ENCODE peak calls at places on chromosomes 6 and 20, in six cellular contexts. B is suprapubic skin, X is GM12891, C is tibial nerve, S is HCT116, O is H54. R is an unnamed sample.

GRCh38 chr6:36858407-36858981 is 16.1 kb downstream of the PPIL1 start:
- DNase-seq in B (no peak), X (no peak), C (no peak), S (no peak), O (no peak), R (no peak)

GRCh38 chr20:31705598-31706597 is 16.8 kb downstream of the BCL2L1 start:
- DNase-seq in B (no peak), X (no peak), C (no peak), S (no peak), O (no peak), R (no peak)

GRCh38 chr6:19851273-19852089 is 14.3 kb downstream of the ID4 start:
- DNase-seq in B (no peak), X (no peak), C (no peak), S (peak), O (peak), R (no peak)

GRCh38 chr6:136989591-136990578 is 54.9 kb downstream of the IL20RA start:
- DNase-seq in B (peak), X (no peak), C (no peak), S (no peak), O (no peak), R (peak)

GRCh38 chr6:43274127-43274915 is 23.7 kb upstream of the SLC22A7 start:
- DNase-seq in B (no peak), X (no peak), C (no peak), S (no peak), O (no peak), R (no peak)

GRCh38 chr6:97656236-97656635 is 373.2 kb upstream of the MMS22L start:
- DNase-seq in B (no peak), X (no peak), C (no peak), S (no peak), O (no peak), R (no peak)

GRCh38 chr20:44180814-44181213 is 6.2 kb downstream of the JPH2 start:
- DNase-seq in B (no peak), X (no peak), C (no peak), S (no peak), O (no peak), R (no peak)

GRCh38 chr20:43963872-43964791 is 49.5 kb downstream of the TOX2 start:
- DNase-seq in B (no peak), X (no peak), C (no peak), S (no peak), O (no peak), R (no peak)

GRCh38 chr6:107712523-107713213 is 111.4 kb downstream of the SCML4 start:
- DNase-seq in B (no peak), X (no peak), C (no peak), S (no peak), O (no peak), R (no peak)

GRCh38 chr6:5279891-5280338 is 18.6 kb downstream of the FARS2 start:
- DNase-seq in B (no peak), X (no peak), C (no peak), S (no peak), O (no peak), R (no peak)

GRCh38 chr6:53793318-53793975 is 1.4 kb upstream of the LRRC1 start:
- DNase-seq in B (peak), X (no peak), C (no peak), S (peak), O (peak), R (no peak)

GRCh38 chr6:110367001-110367400 is 8.9 kb upstream of the METTL24 start:
- DNase-seq in B (no peak), X (no peak), C (no peak), S (no peak), O (no peak), R (no peak)

GRCh38 chr20:24060851-24061590 is 72.4 kb upstream of the GGTLC1 start:
- DNase-seq in B (no peak), X (no peak), C (no peak), S (no peak), O (no peak), R (peak)

GRCh38 chr6:106069478-106069877 is 16.7 kb upstream of the PRDM1 start:
- DNase-seq in B (no peak), X (no peak), C (no peak), S (no peak), O (no peak), R (peak)

GRCh38 chr6:75213732-75214131 is 7.9 kb upstream of the COL12A1 start:
- DNase-seq in B (no peak), X (no peak), C (no peak), S (no peak), O (no peak), R (no peak)

GRCh38 chr20:4820833-4821518 is 99.3 kb downstream of the PRND start:
- DNase-seq in B (no peak), X (no peak), C (peak), S (no peak), O (peak), R (no peak)

GRCh38 chr20:57471496-57472210 is 53.3 kb downstream of the CTCFL start:
- DNase-seq in B (peak), X (no peak), C (no peak), S (no peak), O (no peak), R (no peak)

GRCh38 chr6:17816921-17817611 is 110.3 kb upstream of the NUP153 start:
- DNase-seq in B (no peak), X (no peak), C (no peak), S (no peak), O (no peak), R (no peak)

GRCh38 chr6:65671922-65672321 is 35.1 kb downstream of the EYS start:
- DNase-seq in B (no peak), X (no peak), C (no peak), S (no peak), O (no peak), R (no peak)

GRCh38 chr6:4759997-4760396 is 16.2 kb upstream of the CDYL start:
- DNase-seq in B (no peak), X (no peak), C (no peak), S (no peak), O (no peak), R (no peak)

GRCh38 chr6:50843842-50844241 is 25.2 kb downstream of the TFAP2B start:
- DNase-seq in B (no peak), X (no peak), C (no peak), S (no peak), O (no peak), R (no peak)

GRCh38 chr20:35085477-35086225 is 7.0 kb downstream of the TRPC4AP start:
- DNase-seq in B (no peak), X (no peak), C (no peak), S (no peak), O (no peak), R (no peak)

GRCh38 chr20:25056601-25057233 is 1.2 kb downstream of the ACSS1 start:
- DNase-seq in B (no peak), X (peak), C (no peak), S (no peak), O (no peak), R (no peak)

GRCh38 chr6:162736933-162737332 is 9.2 kb downstream of the PACRG start:
- DNase-seq in B (no peak), X (no peak), C (no peak), S (no peak), O (no peak), R (no peak)

GRCh38 chr6:71258078-71258866 is 30.3 kb upstream of the OGFRL1 start:
- DNase-seq in B (no peak), X (no peak), C (no peak), S (no peak), O (no peak), R (no peak)

GRCh38 chr6:170271771-170272314 is 19.0 kb downstream of the DLL1 start:
- DNase-seq in B (no peak), X (peak), C (no peak), S (no peak), O (no peak), R (no peak)

GRCh38 chr20:61570796-61571195 is 318.7 kb downstream of the CDH4 start:
- DNase-seq in B (no peak), X (no peak), C (no peak), S (no peak), O (no peak), R (no peak)

GRCh38 chr6:161584051-161584450 is 310.2 kb upstream of the AGPAT4 start:
- DNase-seq in B (no peak), X (no peak), C (no peak), S (no peak), O (no peak), R (no peak)
- TF ChIP-seq POLR2A in B (no peak), X (no peak), C (no peak), S (no peak), O (no peak), R (no peak)

GRCh38 chr20:19013907-19014306 is 198.5 kb upstream of the SLC24A3 start:
- DNase-seq in B (no peak), X (no peak), C (no peak), S (no peak), O (no peak), R (no peak)

GRCh38 chr20:19015890-19016465 is 196.5 kb upstream of the SLC24A3 start:
- DNase-seq in B (no peak), X (no peak), C (no peak), S (no peak), O (no peak), R (no peak)

GRCh38 chr20:19017104-19017690 is 195.2 kb upstream of the SLC24A3 start:
- DNase-seq in B (no peak), X (no peak), C (no peak), S (no peak), O (no peak), R (no peak)

GRCh38 chr20:19012671-19013070 is 199.1 kb downstream of the SCP2D1 start:
- DNase-seq in B (no peak), X (no peak), C (no peak), S (no peak), O (no peak), R (no peak)

DNA sequence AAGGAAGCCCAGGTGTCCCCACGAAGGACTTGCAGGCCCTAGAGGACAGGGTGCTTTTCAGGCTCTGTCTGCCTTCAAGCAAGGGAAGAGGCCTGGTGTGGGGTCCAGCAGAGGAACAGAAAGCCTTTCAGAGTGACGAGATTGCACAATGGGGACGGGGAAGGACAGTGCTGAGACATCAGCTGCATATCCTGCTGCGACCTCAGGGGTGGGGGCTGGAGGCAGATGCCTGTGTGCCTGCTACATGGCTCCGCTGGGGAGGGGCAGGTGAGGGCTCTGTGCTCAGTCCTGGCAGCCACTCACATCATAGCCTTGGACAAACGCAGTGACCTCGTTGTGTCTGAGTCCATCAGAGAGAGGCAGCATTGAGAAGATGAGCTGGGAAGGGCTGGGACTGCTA is 197.1 kb upstream of the SLC24A3 start:
- DNase-seq in B (no peak), X (no peak), C (no peak), S (no peak), O (no peak), R (no peak)
- TF ChIP-seq POLR2A in B (no peak), X (no peak), C (no peak), S (no peak), O (no peak), R (no peak)

DNA sequence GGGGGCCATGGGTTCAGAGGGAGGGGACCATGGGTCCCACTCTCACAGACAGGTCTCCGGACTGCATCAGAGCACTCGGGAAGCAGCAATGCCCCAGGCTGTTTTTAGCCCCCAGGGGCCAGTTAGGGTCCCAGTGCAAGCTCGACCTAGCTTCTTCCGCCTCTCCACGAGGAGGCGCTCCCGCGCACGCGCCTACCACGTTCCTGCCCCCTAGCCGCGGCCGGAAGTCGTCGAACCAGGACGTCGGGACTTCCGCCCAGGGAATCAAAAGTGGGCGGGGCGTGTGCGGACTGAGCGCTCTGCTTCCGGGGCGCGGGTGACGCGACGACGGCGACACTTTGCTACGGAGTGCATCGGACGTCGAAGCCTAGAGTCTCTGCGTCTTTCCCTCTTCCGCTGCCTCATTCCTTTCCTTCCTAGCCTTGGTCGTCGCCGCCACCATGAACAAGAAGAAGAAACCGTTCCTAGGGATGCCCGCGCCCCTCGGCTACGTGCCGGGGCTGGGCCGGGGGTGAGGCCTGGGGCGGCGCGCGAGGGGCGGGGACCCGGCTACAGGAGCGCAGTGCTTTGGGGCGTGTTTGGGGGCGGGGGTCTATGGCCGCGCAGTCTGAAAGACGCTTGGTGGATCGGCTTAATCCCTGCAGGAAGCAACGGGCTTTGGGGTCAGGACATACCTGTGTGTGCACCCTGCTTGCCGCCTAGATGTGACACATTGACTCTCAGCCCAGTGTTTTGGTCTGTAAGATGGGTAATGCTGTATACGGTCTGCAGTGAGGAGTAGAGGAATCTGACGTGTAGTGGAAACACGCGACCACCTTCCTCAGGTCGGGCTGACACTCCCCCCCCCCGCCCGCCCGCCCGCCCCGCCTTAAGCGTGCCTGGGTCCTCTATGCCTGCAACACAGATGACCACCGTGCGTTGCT is at the start of gene PRPF6:
- DNase-seq in B (peak), X (peak), C (peak), S (peak), O (peak), R (peak)
- TF ChIP-seq POLR2A in B (peak), X (peak), C (peak), S (no peak), O (peak), R (no peak)

DNA sequence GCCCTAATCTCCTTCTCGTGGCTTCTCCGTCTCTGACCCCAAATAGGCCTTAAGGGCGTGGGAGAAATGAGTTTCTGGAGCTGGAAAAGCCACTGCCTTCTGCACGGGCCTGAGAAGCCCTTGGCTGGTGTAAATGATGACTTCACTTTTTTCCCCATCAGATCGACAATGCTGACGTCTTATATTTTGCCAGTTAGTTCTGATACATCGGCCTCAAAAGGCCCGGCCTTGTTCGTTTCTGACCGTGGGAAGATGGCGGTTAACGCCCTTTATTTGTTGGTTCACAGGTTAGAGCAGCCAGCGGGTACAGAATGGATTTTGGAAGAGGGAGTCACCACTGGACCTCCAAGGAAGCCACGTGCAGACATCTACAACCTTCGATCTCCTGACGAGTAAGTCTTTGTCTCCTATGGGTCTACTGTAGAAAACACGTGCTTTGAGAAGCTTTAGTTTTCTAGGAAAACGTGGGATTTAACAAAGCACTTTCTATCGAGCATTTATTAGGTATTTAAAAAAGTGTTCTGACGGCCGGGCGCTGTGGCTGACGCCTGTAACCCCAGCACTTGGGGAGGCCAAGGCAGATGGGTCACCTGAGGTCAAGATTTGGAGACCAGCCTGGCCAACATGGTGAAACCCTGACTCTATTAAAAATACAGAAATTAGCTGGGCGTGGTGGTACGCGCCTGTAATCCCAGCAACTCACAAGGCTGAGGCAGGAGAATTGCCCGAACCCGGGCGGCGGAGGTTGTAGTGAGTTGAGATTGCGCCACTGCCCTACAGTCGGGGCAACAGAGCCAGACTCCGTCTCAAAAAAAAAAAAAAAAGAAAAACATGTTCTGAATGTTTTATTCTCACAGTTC is 1.2 kb upstream of the ZNFX1 start:
- DNase-seq in B (peak), X (no peak), C (no peak), S (no peak), O (no peak), R (no peak)
- TF ChIP-seq POLR2A in B (no peak), X (no peak), C (no peak), S (no peak), O (no peak), R (no peak)

GRCh38 chr20:38252292-38253288 is 7.9 kb downstream of the KIAA1755 start:
- DNase-seq in B (peak), X (no peak), C (no peak), S (no peak), O (no peak), R (no peak)
- TF ChIP-seq POLR2A in B (no peak), X (no peak), C (no peak), S (no peak), O (no peak), R (no peak)